ENCODE peak calls at places on chromosomes 2 and 18, in seven cellular contexts. T is body of pancreas, I is IMR-90, W is fibroblast of lung, N is Peyer's patch, B is mammary epithelial cell, A is gastrocnemius medialis. J is an unnamed sample. For H3K9me3, the result is how much of the 10 kb centered on the place peaks cover.

GRCh38 chr2:157792345-157793052 is 83.6 kb downstream of the ACVR1 start:
- DNase-seq in A (peak), T (no peak), W (peak), B (no peak), I (peak), N (no peak), J (no peak)

GRCh38 chr2:229431331-229431954 is 160.4 kb upstream of the PID1 start:
- DNase-seq in I (peak), T (no peak), A (no peak), N (no peak), B (peak), W (peak), J (no peak)

GRCh38 chr18:55903911-55904310 is 315.9 kb upstream of the TCF4 start:
- DNase-seq in B (no peak), N (no peak), I (no peak), T (no peak), A (no peak), W (no peak), J (no peak)

GRCh38 chr18:65206551-65207260 is 544.1 kb upstream of the CDH7 start:
- DNase-seq in I (no peak), T (no peak), W (no peak), N (no peak), B (no peak), A (no peak), J (no peak)

GRCh38 chr18:12652861-12653401 is 5.0 kb downstream of the SPIRE1 start:
- DNase-seq in I (peak), T (no peak), A (peak), W (peak), N (no peak), B (peak), J (no peak)

GRCh38 chr18:67589325-67589724 is 72.8 kb upstream of the DSEL start:
- DNase-seq in W (peak), N (no peak), B (no peak), I (peak), A (no peak), T (no peak), J (no peak)

GRCh38 chr2:50443868-50444267 is 588.1 kb downstream of the NRXN1 start:
- DNase-seq in B (no peak), W (no peak), A (no peak), T (no peak), N (no peak), I (no peak), J (no peak)

GRCh38 chr2:171985076-171985475 is 14.7 kb upstream of the METAP1D start:
- DNase-seq in W (peak), B (no peak), A (no peak), N (no peak), I (peak), T (no peak), J (no peak)

GRCh38 chr2:19812166-19812565 is 89.6 kb downstream of the TTC32 start:
- DNase-seq in B (no peak), A (no peak), T (no peak), N (no peak), W (no peak), I (no peak), J (no peak)

GRCh38 chr2:40286721-40287120 is 165.2 kb downstream of the SLC8A1 start:
- DNase-seq in W (no peak), T (no peak), I (no peak), N (no peak), B (no peak), A (no peak), J (no peak)

GRCh38 chr2:86482034-86482433 is 40.9 kb downstream of the KDM3A start:
- DNase-seq in T (no peak), W (peak), B (peak), I (peak), N (no peak), A (no peak), J (no peak)

GRCh38 chr2:19801367-19802087 is 100.3 kb downstream of the TTC32 start:
- DNase-seq in T (peak), B (peak), N (peak), I (peak), W (peak), A (peak), J (peak)

GRCh38 chr18:46488472-46489213 is 168.4 kb downstream of the LOXHD1 start:
- DNase-seq in W (no peak), T (no peak), B (no peak), I (no peak), A (no peak), N (no peak), J (no peak)

GRCh38 chr18:68796936-68797690 is 767 bp upstream of the CCDC102B start:
- DNase-seq in W (peak), I (peak), A (no peak), N (no peak), B (no peak), T (no peak), J (no peak)

GRCh38 chr2:1656961-1657841 is 87.1 kb downstream of the PXDN start:
- DNase-seq in I (no peak), W (no peak), T (no peak), B (peak), A (no peak), N (no peak), J (no peak)

GRCh38 chr2:163983911-163984310 is 248.1 kb upstream of the FIGN start:
- DNase-seq in I (no peak), A (no peak), T (no peak), B (no peak), W (no peak), N (no peak), J (no peak)

GRCh38 chr18:51751901-51752300 is 554.4 kb upstream of the MEX3C start:
- DNase-seq in N (no peak), T (no peak), I (no peak), W (no peak), A (no peak), B (peak), J (no peak)

GRCh38 chr2:180497621-180498152 is 482.7 kb upstream of the UBE2E3 start:
- DNase-seq in I (no peak), T (no peak), W (no peak), A (no peak), B (no peak), N (no peak), J (no peak)

GRCh38 chr18:5515007-5515744 is 28.6 kb downstream of the EPB41L3 start:
- DNase-seq in I (no peak), A (no peak), W (no peak), B (no peak), T (no peak), N (no peak), J (no peak)

GRCh38 chr2:30514134-30514860 is 67.3 kb downstream of the LCLAT1 start:
- DNase-seq in W (peak), B (peak), I (peak), T (no peak), A (peak), N (no peak), J (no peak)

GRCh38 chr2:72153026-72153791 is 5.5 kb upstream of the CYP26B1 start:
- DNase-seq in A (no peak), I (no peak), N (no peak), W (no peak), B (no peak), T (peak), J (no peak)

GRCh38 chr2:217228732-217229131 is 368.9 kb upstream of the TNP1 start:
- DNase-seq in W (peak), N (no peak), B (no peak), A (no peak), I (peak), T (no peak), J (no peak)

GRCh38 chr2:44949329-44950151 is 8.0 kb downstream of the SIX3 start:
- DNase-seq in I (peak), N (no peak), W (peak), A (no peak), T (no peak), B (no peak), J (no peak)

GRCh38 chr2:128984066-128984465 is 665.4 kb upstream of the HS6ST1 start:
- DNase-seq in A (no peak), I (no peak), N (no peak), B (peak), W (peak), T (no peak), J (no peak)

GRCh38 chr2:30359644-30360167 is 87.3 kb upstream of the LCLAT1 start:
- DNase-seq in T (peak), A (peak), B (no peak), W (peak), I (peak), N (no peak), J (no peak)

GRCh38 chr2:217650716-217651360 is 352.0 kb downstream of the TNS1 start:
- DNase-seq in W (peak), I (peak), B (peak), N (no peak), A (peak), T (peak), J (no peak)

GRCh38 chr2:102661846-102662245 is 42.5 kb downstream of the SLC9A2 start:
- DNase-seq in N (no peak), A (no peak), T (no peak), B (peak), I (no peak), W (no peak), J (no peak)

GRCh38 chr18:23136326-23137092 is 1.2 kb downstream of the CABLES1 start:
- DNase-seq in N (peak), B (peak), I (no peak), A (peak), W (peak), T (no peak), J (peak)

GRCh38 chr2:186443851-186444250 is 42.2 kb upstream of the ZC3H15 start:
- DNase-seq in B (no peak), T (no peak), N (no peak), I (no peak), W (no peak), A (no peak), J (no peak)

GRCh38 chr2:10161961-10162441 is 39.5 kb downstream of the RRM2 start:
- DNase-seq in N (peak), A (no peak), I (no peak), W (peak), B (peak), T (no peak), J (no peak)

GRCh38 chr2:69083126-69083733 is 70.3 kb downstream of the ANTXR1 start:
- DNase-seq in W (peak), B (peak), T (no peak), N (no peak), I (peak), A (peak), J (no peak)

GRCh38 chr2:100321181-100321880 is 970 bp downstream of the LONRF2 start:
- DNase-seq in W (peak), I (peak), N (no peak), B (peak), A (peak), T (peak), J (no peak)

GRCh38 chr18:74303936-74304335 is 11.7 kb upstream of the C18orf63 start:
- DNase-seq in W (peak), I (peak), B (peak), A (no peak), T (no peak), N (no peak), J (no peak)

GRCh38 chr2:202510911-202511310 is 123.9 kb upstream of the FAM117B start:
- DNase-seq in B (peak), A (no peak), W (peak), T (no peak), I (peak), N (no peak), J (no peak)

GRCh38 chr18:71831039-71831438 is 713.1 kb downstream of the CBLN2 start:
- DNase-seq in A (no peak), I (peak), T (no peak), N (no peak), B (no peak), W (peak), J (no peak)

GRCh38 chr2:69050802-69051201 is 37.8 kb downstream of the ANTXR1 start:
- DNase-seq in T (no peak), A (no peak), B (no peak), N (no peak), I (no peak), W (no peak), J (no peak)

GRCh38 chr2:33312389-33312788 is 164.1 kb upstream of the RASGRP3 start:
- DNase-seq in N (no peak), B (no peak), I (no peak), A (no peak), T (no peak), W (no peak), J (no peak)

GRCh38 chr2:107197601-107198000 is 311.6 kb upstream of the ST6GAL2 start:
- DNase-seq in A (no peak), T (no peak), W (no peak), B (no peak), N (no peak), I (no peak), J (no peak)

GRCh38 chr18:63964908-63965307 is 5.0 kb upstream of the SERPINB8 start:
- DNase-seq in B (no peak), W (no peak), N (no peak), I (no peak), A (no peak), T (no peak), J (no peak)

GRCh38 chr18:63962137-63962536 is 7.7 kb upstream of the SERPINB8 start:
- DNase-seq in I (no peak), N (no peak), B (peak), T (no peak), A (no peak), W (no peak), J (no peak)

GRCh38 chr18:63965716-63966330 is 4.1 kb upstream of the SERPINB8 start:
- DNase-seq in A (no peak), W (peak), B (peak), T (no peak), I (no peak), N (no peak), J (no peak)

GRCh38 chr18:63961430-63961980 is 8.4 kb upstream of the SERPINB8 start:
- DNase-seq in N (no peak), B (no peak), W (no peak), A (no peak), I (no peak), T (no peak), J (no peak)

GRCh38 chr18:63963610-63964256 is 6.1 kb upstream of the SERPINB8 start:
- DNase-seq in N (peak), A (no peak), W (peak), I (peak), B (peak), T (peak), J (no peak)
- TF ChIP-seq CTCF in N (peak), A (peak), W (peak), I (peak), B (peak), T (peak), J (peak)

GRCh38 chr2:65487404-65487803 is 55.0 kb upstream of the SPRED2 start:
- DNase-seq in A (no peak), N (no peak), B (peak), T (no peak), W (no peak), I (no peak), J (no peak)
- H3K9me3 ChIP-seq in A (under half), N (under half), B (under half), T (under half), W (under half), I (under half), J (under half)

GRCh38 chr2:11411768-11412448 is 54.1 kb downstream of the E2F6 start:
- DNase-seq in T (peak), B (no peak), A (peak), N (peak), W (peak), I (peak), J (no peak)
- H3K4me3 ChIP-seq in T (no peak), B (no peak), A (peak), N (peak), W (peak), I (peak), J (peak)

DNA sequence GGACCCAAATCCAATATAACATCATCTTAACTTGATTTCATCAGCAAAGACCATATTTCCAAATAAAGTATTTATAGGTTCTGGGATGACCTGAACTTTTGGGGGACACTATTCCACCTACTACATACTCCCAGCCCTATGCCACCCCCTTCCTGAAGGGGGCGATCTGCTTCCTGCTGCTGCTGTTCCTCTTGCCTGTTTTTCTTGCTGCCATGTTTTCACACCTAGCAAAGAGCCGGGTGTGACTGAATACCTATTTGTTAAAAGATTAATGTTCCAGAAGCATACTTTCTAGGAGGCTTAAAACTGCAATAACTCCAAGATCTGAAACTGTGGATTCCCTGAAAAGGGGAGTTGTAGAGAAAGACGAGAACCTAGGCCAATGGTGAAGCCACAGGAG is 89.7 kb downstream of the ICOS start:
- DNase-seq in W (no peak), T (no peak), N (no peak), A (no peak), B (no peak), I (no peak), J (no peak)
- TF ChIP-seq CTCF in W (no peak), T (no peak), N (no peak), A (no peak), B (no peak), I (no peak), J (no peak)

GRCh38 chr18:59382388-59382787 is 23.3 kb upstream of the LMAN1 start:
- DNase-seq in B (no peak), W (no peak), I (no peak), N (no peak), T (no peak), A (peak), J (no peak)

GRCh38 chr18:59385191-59385590 is 26.1 kb upstream of the LMAN1 start:
- DNase-seq in N (no peak), I (no peak), B (no peak), T (no peak), A (peak), W (no peak), J (no peak)

GRCh38 chr18:59381949-59382348 is 22.9 kb upstream of the LMAN1 start:
- DNase-seq in N (no peak), B (no peak), T (no peak), A (no peak), W (no peak), I (no peak), J (no peak)

GRCh38 chr18:59380706-59381105 is 21.6 kb upstream of the LMAN1 start:
- DNase-seq in B (no peak), I (no peak), A (no peak), N (no peak), W (no peak), T (no peak), J (no peak)

DNA sequence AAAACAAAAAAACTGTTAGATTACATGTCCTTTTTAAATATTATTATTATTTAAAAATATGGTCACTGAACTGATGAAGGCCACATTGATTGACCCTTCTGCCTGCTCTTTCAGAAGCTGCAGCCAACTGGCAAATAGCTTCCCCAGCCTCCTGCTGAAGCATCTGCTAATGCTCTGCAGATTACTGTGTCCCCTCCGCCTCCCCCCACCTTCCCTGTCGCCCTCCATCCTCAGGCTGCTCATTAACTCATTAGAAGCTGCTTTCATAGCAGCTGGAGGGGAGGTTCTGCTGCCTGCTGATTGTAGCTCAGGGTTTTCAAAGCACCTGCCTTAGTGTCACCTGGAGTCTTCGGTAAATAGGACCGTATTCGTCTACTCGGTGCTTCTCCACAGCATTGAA is 24.8 kb upstream of the LMAN1 start:
- DNase-seq in A (no peak), W (no peak), I (no peak), N (no peak), B (no peak), T (no peak), J (no peak)
- H3K9me3 ChIP-seq in A (under half), W (under half), I (under half), N (under half), B (under half), T (under half), J (under half)

DNA sequence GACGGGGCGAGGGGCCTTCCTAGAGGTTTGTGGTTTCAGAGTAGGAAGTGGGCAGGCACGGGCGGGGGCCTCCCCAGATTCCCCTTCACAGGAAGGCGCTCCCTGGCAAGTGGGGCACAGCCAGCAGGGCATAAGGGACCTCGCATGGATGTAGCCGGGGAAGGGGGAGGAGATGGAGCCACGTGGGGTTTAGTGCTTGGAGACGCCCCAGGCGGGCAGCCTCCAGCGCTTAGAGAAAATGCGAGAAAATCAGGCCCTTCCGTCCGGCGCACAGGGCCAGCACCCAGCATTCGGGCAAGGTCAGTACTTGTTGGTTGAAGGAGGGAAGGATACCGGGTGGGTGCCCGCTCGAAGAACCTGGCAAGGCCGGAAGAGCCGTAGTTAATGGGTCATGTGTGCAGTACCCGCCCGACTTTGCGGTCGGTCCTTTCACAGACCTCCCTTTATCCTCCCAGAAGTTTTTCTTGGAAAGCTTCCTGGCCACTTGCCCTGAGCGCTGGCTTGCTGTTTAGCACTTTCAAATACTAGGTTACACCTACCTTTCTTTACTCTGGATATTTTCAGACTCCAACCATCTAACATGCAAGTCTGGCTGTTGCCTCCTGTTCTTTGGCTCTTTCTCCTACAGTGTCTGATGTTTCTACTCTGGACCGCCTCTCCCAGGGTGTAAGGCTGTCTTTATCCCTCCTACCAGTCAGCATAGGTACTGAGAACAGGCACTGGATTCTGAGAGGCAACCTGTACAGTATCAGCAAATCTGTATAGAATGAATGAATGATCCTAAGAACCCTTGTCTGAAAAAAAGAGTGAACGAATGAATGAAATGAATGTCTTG is 78.1 kb downstream of the CIB4 start:
- DNase-seq in N (peak), I (no peak), W (peak), B (peak), A (no peak), T (peak), J (peak)
- H3K4me3 ChIP-seq in N (peak), I (no peak), W (no peak), B (peak), A (peak), T (peak), J (peak)

GRCh38 chr18:36296591-36297418 is 708 bp upstream of the FHOD3 start:
- DNase-seq in B (peak), T (peak), I (peak), N (peak), W (peak), A (no peak), J (peak)
- TF ChIP-seq CTCF in B (peak), T (no peak), I (peak), N (no peak), W (peak), A (no peak), J (peak)

GRCh38 chr2:3042601-3043585 is 334.7 kb downstream of the EIPR1 start:
- DNase-seq in W (no peak), T (peak), N (no peak), A (no peak), I (no peak), B (no peak), J (no peak)
- H3K9me3 ChIP-seq in W (under half), T (under half), N (under half), A (under half), I (half or more), B (under half), J (under half)